ENCODE peak calls at places on chromosomes 11 and 22, in nine cellular contexts. I is endothelial cell, E is left lung, S is ovary, F is left ventricle myocardium inferior, M is uterus, X is fibroblast of lung, K is mucosa of descending colon, Z is sigmoid colon. T is an unnamed sample.

GRCh38 chr11:82703796-82704195 is 29.9 kb downstream of the FAM181B start:
- DNase-seq in I (no peak), E (no peak), S (no peak), F (no peak), M (no peak), X (no peak), K (no peak), Z (no peak), T (no peak)

GRCh38 chr11:40444151-40444550 is 1015.3 kb downstream of the LRRC4C start:
- DNase-seq in I (no peak), E (no peak), S (no peak), F (no peak), M (no peak), X (no peak), K (no peak), Z (no peak), T (no peak)

GRCh38 chr22:50227588-50228215 is 17.1 kb downstream of the TUBGCP6 start:
- DNase-seq in I (no peak), E (no peak), S (no peak), F (no peak), M (no peak), X (no peak), K (no peak), Z (peak; percentile 63), T (no peak)

GRCh38 chr11:120467627-120468026 is 43.9 kb upstream of the GRIK4 start:
- DNase-seq in I (no peak), E (no peak), S (no peak), F (no peak), M (no peak), X (peak; percentile 25), K (no peak), Z (no peak), T (no peak)

GRCh38 chr11:61971177-61972111 is 4.0 kb upstream of the FTH1 start:
- DNase-seq in I (peak; percentile 61), E (peak; percentile 98), S (peak; percentile 99), F (peak; percentile 98), M (peak; percentile 99), X (peak; percentile 99), K (peak; percentile 94), Z (peak; percentile 100), T (peak; percentile 97)

GRCh38 chr11:6259638-6260019 is at the start of gene CCKBR:
- DNase-seq in I (peak; percentile 20), E (no peak), S (peak; percentile 50), F (no peak), M (no peak), X (no peak), K (no peak), Z (peak; percentile 64), T (no peak)

GRCh38 chr11:118202599-118203422 is 22.0 kb downstream of the JAML start:
- DNase-seq in I (no peak), E (no peak), S (no peak), F (no peak), M (no peak), X (no peak), K (peak; percentile 88), Z (no peak), T (no peak)

GRCh38 chr11:14904745-14905103 is 12.7 kb upstream of the CYP2R1 start:
- DNase-seq in I (peak; percentile 87), E (peak; percentile 86), S (peak; percentile 75), F (peak; percentile 87), M (peak; percentile 63), X (peak; percentile 52), K (peak; percentile 88), Z (peak; percentile 88), T (no peak)

GRCh38 chr11:115334932-115335788 is 169.1 kb downstream of the CADM1 start:
- DNase-seq in I (no peak), E (no peak), S (no peak), F (no peak), M (no peak), X (peak; percentile 54), K (no peak), Z (no peak), T (no peak)

GRCh38 chr11:110366234-110366633 is 63.5 kb upstream of the FDX1 start:
- DNase-seq in I (no peak), E (peak; percentile 84), S (peak; percentile 41), F (peak; percentile 60), M (no peak), X (peak; percentile 55), K (no peak), Z (no peak), T (no peak)

DNA sequence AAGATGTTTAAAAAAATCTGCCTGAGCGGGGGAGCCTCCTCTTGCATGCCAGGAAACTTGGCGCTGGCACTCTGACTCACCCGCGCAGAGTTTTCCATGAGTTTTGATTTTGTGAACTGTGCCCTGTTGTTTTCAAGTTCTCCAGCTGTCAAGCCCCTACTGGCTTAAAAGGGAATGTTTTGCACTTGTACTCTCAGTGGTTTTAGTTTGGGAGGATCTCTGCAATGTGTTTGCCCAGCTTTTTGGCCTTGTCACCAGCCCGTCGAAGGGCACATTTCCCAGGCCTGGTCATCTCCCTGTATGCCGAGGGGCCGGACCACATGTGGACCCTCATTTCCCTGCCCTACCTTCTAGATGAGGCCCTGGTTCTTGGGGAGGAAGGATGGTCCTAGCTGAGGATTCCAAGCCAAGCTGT is 12.2 kb downstream of the MRGPRF start:
- DNase-seq in I (no peak), E (peak; percentile 31), S (peak; percentile 77), F (no peak), M (peak; percentile 75), X (peak; percentile 84), K (no peak), Z (peak; percentile 93), T (no peak)
- TF ChIP-seq CTCF in I (peak; percentile 47), E (no peak), S (peak; percentile 56), F (peak; percentile 51), M (peak; percentile 84), X (peak; percentile 67), K (no peak), Z (peak; percentile 69), T (peak; percentile 81)

GRCh38 chr11:34839969-34840368 is 76.2 kb downstream of the APIP start:
- DNase-seq in I (no peak), E (no peak), S (no peak), F (no peak), M (no peak), X (no peak), K (no peak), Z (no peak), T (no peak)
- TF ChIP-seq CTCF in I (no peak), E (no peak), S (no peak), F (no peak), M (no peak), X (no peak), K (no peak), Z (no peak), T (no peak)

GRCh38 chr11:78889698-78890097 is 315.0 kb upstream of the NARS2 start:
- DNase-seq in I (no peak), E (no peak), S (no peak), F (no peak), M (no peak), X (no peak), K (no peak), Z (no peak), T (no peak)
- TF ChIP-seq CTCF in I (no peak), E (no peak), S (no peak), F (no peak), M (no peak), X (no peak), K (no peak), Z (no peak), T (no peak)

GRCh38 chr22:30667486-30668305 is at the start of gene DUSP18:
- DNase-seq in I (peak; percentile 98), E (peak; percentile 95), S (peak; percentile 98), F (peak; percentile 94), M (peak; percentile 96), X (peak; percentile 84), K (peak; percentile 97), Z (peak; percentile 96), T (no peak)
- TF ChIP-seq CTCF in I (peak; percentile 53), E (peak; percentile 10), S (no peak), F (peak; percentile 53), M (peak; percentile 34), X (peak; percentile 23), K (peak; percentile 48), Z (no peak), T (peak; percentile 68)

DNA sequence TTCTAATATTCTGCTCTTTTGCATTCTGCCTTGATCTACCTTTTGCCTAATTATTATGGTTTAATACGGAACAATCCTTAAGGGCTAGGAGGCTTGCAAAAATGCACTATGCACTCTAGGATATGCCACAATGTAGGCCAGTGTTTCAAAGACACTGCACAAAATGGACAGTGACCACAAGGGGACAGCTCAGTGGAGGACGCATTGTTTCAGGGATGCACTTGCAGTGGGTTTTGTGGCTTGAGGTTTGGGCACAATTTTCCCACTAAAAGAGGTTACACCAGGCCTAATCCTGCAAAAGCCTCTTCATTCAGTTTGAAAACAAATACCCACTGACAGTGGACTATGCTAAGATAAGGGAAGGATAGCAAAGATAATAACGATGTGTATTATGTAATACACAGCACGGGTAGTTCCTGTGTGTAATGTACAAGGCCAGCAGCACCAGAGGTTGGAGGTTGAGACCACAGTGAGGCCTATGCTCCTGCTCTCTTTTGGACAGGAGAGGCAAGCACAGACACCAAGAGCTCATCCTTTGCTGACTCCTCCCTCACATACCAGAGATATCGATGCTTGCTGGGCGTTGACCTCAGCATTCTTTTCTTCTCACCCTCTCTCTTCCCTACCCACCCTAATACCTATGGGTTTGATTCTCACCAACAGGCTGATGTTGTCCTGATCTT is 12.7 kb downstream of the MAP6 start:
- DNase-seq in I (no peak), E (no peak), S (no peak), F (no peak), M (no peak), X (peak; percentile 33), K (no peak), Z (no peak), T (no peak)
- TF ChIP-seq CTCF in I (no peak), E (no peak), S (no peak), F (no peak), M (no peak), X (no peak), K (no peak), Z (no peak), T (no peak)

DNA sequence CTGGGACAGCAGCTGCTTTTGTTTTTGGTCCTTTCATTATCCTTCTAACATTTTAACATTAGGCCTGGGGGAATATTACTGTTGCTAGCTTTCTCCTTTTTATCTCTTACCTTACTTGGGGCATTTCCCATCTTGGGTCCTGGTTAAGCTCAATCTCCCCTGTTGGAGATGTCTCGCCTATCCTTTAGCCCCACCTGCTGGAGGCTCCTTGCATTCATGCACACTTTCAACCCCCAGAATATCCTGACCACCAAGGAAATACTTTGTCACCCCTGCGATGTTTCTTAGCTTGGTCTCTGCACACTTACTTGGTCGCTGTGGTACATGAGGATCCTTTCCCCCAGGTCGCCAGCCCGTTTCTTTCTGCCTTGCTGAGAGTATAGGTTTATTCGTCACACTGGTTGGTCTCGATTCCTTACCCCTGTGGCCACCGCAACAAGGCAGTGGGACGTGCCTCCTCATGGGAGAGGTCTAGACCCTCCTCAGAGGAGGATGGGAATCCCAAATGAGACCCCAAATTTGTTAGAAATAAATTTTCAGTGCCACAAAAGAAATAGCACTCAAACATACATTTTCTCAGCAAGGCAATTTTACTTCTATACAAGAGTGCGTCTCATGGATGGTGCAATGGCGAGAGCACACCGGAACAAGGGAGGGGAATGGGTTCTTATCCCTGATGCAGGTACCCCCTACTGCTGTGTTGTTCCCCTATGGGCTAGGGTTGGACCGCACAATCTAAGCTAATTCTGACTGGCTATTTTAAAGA is 5.4 kb upstream of the TXN2 start:
- DNase-seq in I (peak; percentile 41), E (no peak), S (no peak), F (no peak), M (no peak), X (peak; percentile 47), K (peak; percentile 78), Z (no peak), T (no peak)
- TF ChIP-seq CTCF in I (no peak), E (peak; percentile 35), S (no peak), F (peak; percentile 79), M (peak; percentile 56), X (peak; percentile 62), K (peak; percentile 36), Z (peak; percentile 84), T (peak; percentile 85)